ENCODE peak calls at places on chromosomes 2 and 18, in ten cellular contexts. Z is COR-L47; K is spleen; D is naive thymus-derived CD4-positive, alpha-beta T cell; Q is CD4-positive, alpha-beta memory T cell; T is HFF-Myc; Y is dorsolateral prefrontal cortex; M is fibroblast of villous mesenchyme; O is DMS79; U is adrenal gland. W is an unnamed sample.

GRCh38 chr2:43057026-43057741 is 169.2 kb downstream of the ZFP36L2 start:
- DNase-seq in M (no peak), Z (peak), K (peak), D (no peak), Y (peak), T (no peak), O (peak), U (peak), Q (no peak), W (no peak)

GRCh38 chr2:58853420-58853819 is 612.3 kb upstream of the FANCL start:
- DNase-seq in D (no peak), O (no peak), K (no peak), Z (no peak), Q (no peak), U (no peak), M (peak), T (no peak), Y (no peak), W (no peak)

GRCh38 chr18:24837065-24837464 is 376.6 kb downstream of the HRH4 start:
- DNase-seq in M (peak), O (peak), K (no peak), Z (no peak), T (peak), Q (no peak), U (no peak), Y (no peak), D (no peak), W (no peak)

GRCh38 chr18:79629606-79630005 is 50.0 kb upstream of the CTDP1 start:
- DNase-seq in K (peak), Z (no peak), Q (no peak), T (no peak), O (no peak), D (no peak), Y (no peak), U (no peak), M (no peak), W (no peak)

GRCh38 chr18:23207994-23208393 is 72.7 kb downstream of the CABLES1 start:
- DNase-seq in U (no peak), M (no peak), Z (no peak), O (no peak), Y (no peak), Q (no peak), K (no peak), T (no peak), D (no peak), W (no peak)

GRCh38 chr18:61964616-61965015 is 71.8 kb upstream of the RNF152 start:
- DNase-seq in U (no peak), Z (no peak), Y (no peak), O (no peak), T (no peak), M (no peak), D (no peak), K (no peak), Q (no peak), W (no peak)

GRCh38 chr18:65435529-65435928 is 315.3 kb upstream of the CDH7 start:
- DNase-seq in Q (no peak), Z (peak), K (no peak), Y (no peak), D (no peak), U (no peak), M (no peak), O (no peak), T (no peak), W (no peak)

GRCh38 chr2:119160361-119160965 is 1.9 kb upstream of the C1QL2 start:
- DNase-seq in Q (no peak), K (no peak), M (no peak), Z (no peak), Y (no peak), U (no peak), D (no peak), O (no peak), T (no peak), W (no peak)

GRCh38 chr2:225454412-225454811 is 54.9 kb downstream of the NYAP2 start:
- DNase-seq in D (no peak), M (no peak), U (no peak), Z (no peak), T (no peak), Y (no peak), Q (no peak), O (no peak), K (no peak), W (no peak)

GRCh38 chr2:45825001-45825651 is 173.7 kb downstream of the PRKCE start:
- DNase-seq in Q (no peak), D (no peak), M (no peak), Z (no peak), Y (no peak), T (no peak), K (no peak), O (no peak), U (no peak), W (no peak)

GRCh38 chr2:161586517-161587167 is 37.6 kb upstream of the SLC4A10 start:
- DNase-seq in U (no peak), M (peak), K (no peak), D (peak), O (no peak), Y (no peak), Z (peak), T (peak), Q (peak), W (peak)

GRCh38 chr2:69017080-69017479 is 4.1 kb downstream of the ANTXR1 start:
- DNase-seq in M (peak), D (no peak), Z (no peak), T (no peak), Y (no peak), K (no peak), U (peak), O (no peak), Q (no peak), W (no peak)

GRCh38 chr2:142944721-142945120 is 67.3 kb downstream of the KYNU start:
- DNase-seq in U (no peak), Q (no peak), M (no peak), T (no peak), D (no peak), Y (no peak), O (no peak), Z (no peak), K (no peak), W (no peak)

GRCh38 chr2:230459213-230459612 is 43.2 kb downstream of the SP100 start:
- DNase-seq in Z (no peak), T (no peak), D (no peak), K (no peak), M (no peak), Q (no peak), O (no peak), Y (no peak), U (no peak), W (no peak)

GRCh38 chr2:28977176-28977875 is 3.8 kb upstream of the TOGARAM2 start:
- DNase-seq in D (no peak), U (no peak), K (no peak), Y (no peak), M (no peak), O (no peak), T (no peak), Q (no peak), Z (no peak), W (no peak)

GRCh38 chr18:60246606-60247005 is 126.0 kb downstream of the MC4R start:
- DNase-seq in T (no peak), Z (no peak), U (no peak), K (no peak), Q (no peak), O (no peak), M (no peak), D (no peak), Y (no peak), W (no peak)

GRCh38 chr2:120346667-120347358 is 877 bp downstream of the INHBB start:
- DNase-seq in O (peak), Y (no peak), K (peak), Z (peak), M (peak), D (peak), Q (no peak), U (no peak), T (no peak), W (no peak)

GRCh38 chr2:181326605-181327004 is 130.6 kb upstream of the ITGA4 start:
- DNase-seq in Q (no peak), Y (no peak), M (no peak), D (no peak), U (no peak), K (no peak), Z (no peak), T (no peak), O (no peak), W (no peak)

GRCh38 chr2:203809084-203809521 is 58.5 kb upstream of the CTLA4 start:
- DNase-seq in Z (no peak), K (no peak), Q (no peak), D (no peak), M (no peak), T (no peak), Y (no peak), U (no peak), O (no peak), W (no peak)

W was measured in smooth muscle cell of the brain vasculature.